ENCODE peak calls at places on chromosomes 11 and 22, in six cellular contexts. One of them, this sample, is unnamed.

GRCh38 chr22:35914665-35915476 is 113.8 kb downstream of the RBFOX2 start:
- DNase-seq in uterus: peak
- DNase-seq in LHCN-M2: peak
- DNase-seq in activated T-cell treated with anti-CD3 and anti-CD28 coated beads for 24 hours: no peak
- DNase-seq in NCI-H1436 treated with DMSO at 0.1 percent for 48 hours: peak
- DNase-seq in fibroblast of mammary gland: peak
- DNase-seq in this sample: no peak

GRCh38 chr11:67117667-67118058 is 1.4 kb upstream of the KDM2A start:
- DNase-seq in fibroblast of mammary gland: no peak
- DNase-seq in activated T-cell treated with anti-CD3 and anti-CD28 coated beads for 24 hours: peak
- DNase-seq in NCI-H1436 treated with DMSO at 0.1 percent for 48 hours: no peak
- DNase-seq in uterus: peak
- DNase-seq in LHCN-M2: no peak
- DNase-seq in this sample: no peak

GRCh38 chr11:65791719-65792213 is 4.9 kb downstream of the OVOL1 start:
- DNase-seq in NCI-H1436 treated with DMSO at 0.1 percent for 48 hours: no peak
- DNase-seq in activated T-cell treated with anti-CD3 and anti-CD28 coated beads for 24 hours: peak
- DNase-seq in LHCN-M2: no peak
- DNase-seq in uterus: no peak
- DNase-seq in fibroblast of mammary gland: no peak
- DNase-seq in this sample: peak

GRCh38 chr11:123330948-123331347 is 99.1 kb upstream of the GRAMD1B start:
- DNase-seq in fibroblast of mammary gland: no peak
- DNase-seq in LHCN-M2: no peak
- DNase-seq in uterus: no peak
- DNase-seq in NCI-H1436 treated with DMSO at 0.1 percent for 48 hours: no peak
- DNase-seq in activated T-cell treated with anti-CD3 and anti-CD28 coated beads for 24 hours: no peak
- DNase-seq in this sample: no peak

GRCh38 chr11:69917529-69917928 is 98.3 kb upstream of the FGF3 start:
- DNase-seq in fibroblast of mammary gland: no peak
- DNase-seq in activated T-cell treated with anti-CD3 and anti-CD28 coated beads for 24 hours: no peak
- DNase-seq in LHCN-M2: no peak
- DNase-seq in uterus: no peak
- DNase-seq in NCI-H1436 treated with DMSO at 0.1 percent for 48 hours: no peak
- DNase-seq in this sample: no peak

GRCh38 chr22:48744967-48745841 is 1082.5 kb downstream of the BRD1 start:
- DNase-seq in fibroblast of mammary gland: no peak
- DNase-seq in uterus: no peak
- DNase-seq in activated T-cell treated with anti-CD3 and anti-CD28 coated beads for 24 hours: no peak
- DNase-seq in NCI-H1436 treated with DMSO at 0.1 percent for 48 hours: no peak
- DNase-seq in LHCN-M2: no peak
- DNase-seq in this sample: no peak

GRCh38 chr22:37775785-37776638 is 31.7 kb upstream of the GCAT start:
- DNase-seq in LHCN-M2: peak
- DNase-seq in NCI-H1436 treated with DMSO at 0.1 percent for 48 hours: no peak
- DNase-seq in fibroblast of mammary gland: peak
- DNase-seq in uterus: no peak
- DNase-seq in activated T-cell treated with anti-CD3 and anti-CD28 coated beads for 24 hours: no peak
- DNase-seq in this sample: no peak

GRCh38 chr11:5233268-5233667 is 1.0 kb downstream of the HBD start:
- DNase-seq in NCI-H1436 treated with DMSO at 0.1 percent for 48 hours: no peak
- DNase-seq in fibroblast of mammary gland: no peak
- DNase-seq in uterus: no peak
- DNase-seq in LHCN-M2: no peak
- DNase-seq in activated T-cell treated with anti-CD3 and anti-CD28 coated beads for 24 hours: no peak
- DNase-seq in this sample: no peak

GRCh38 chr11:70885721-70886305 is 366.6 kb downstream of the SHANK2 start:
- DNase-seq in fibroblast of mammary gland: peak
- DNase-seq in LHCN-M2: no peak
- DNase-seq in uterus: no peak
- DNase-seq in NCI-H1436 treated with DMSO at 0.1 percent for 48 hours: no peak
- DNase-seq in activated T-cell treated with anti-CD3 and anti-CD28 coated beads for 24 hours: no peak
- DNase-seq in this sample: no peak

GRCh38 chr11:34682822-34683221 is 61.9 kb downstream of the EHF start:
- DNase-seq in NCI-H1436 treated with DMSO at 0.1 percent for 48 hours: no peak
- DNase-seq in LHCN-M2: peak
- DNase-seq in fibroblast of mammary gland: peak
- DNase-seq in uterus: no peak
- DNase-seq in activated T-cell treated with anti-CD3 and anti-CD28 coated beads for 24 hours: no peak
- DNase-seq in this sample: no peak

GRCh38 chr11:8712506-8712905 is 29.9 kb downstream of the RPL27A start:
- DNase-seq in uterus: no peak
- DNase-seq in NCI-H1436 treated with DMSO at 0.1 percent for 48 hours: no peak
- DNase-seq in LHCN-M2: no peak
- DNase-seq in activated T-cell treated with anti-CD3 and anti-CD28 coated beads for 24 hours: no peak
- DNase-seq in fibroblast of mammary gland: no peak
- DNase-seq in this sample: no peak

GRCh38 chr22:43897751-43898261 is 6.0 kb upstream of the PNPLA5 start:
- DNase-seq in activated T-cell treated with anti-CD3 and anti-CD28 coated beads for 24 hours: no peak
- DNase-seq in fibroblast of mammary gland: peak
- DNase-seq in uterus: no peak
- DNase-seq in LHCN-M2: peak
- DNase-seq in NCI-H1436 treated with DMSO at 0.1 percent for 48 hours: no peak
- DNase-seq in this sample: no peak